ENCODE peak calls at places on chromosome 5, in eight cellular contexts. U is transverse colon, C is HCT116, R is spleen, X is K562, O is HepG2, A is prostate gland, E is sigmoid colon. P is an unnamed sample.

GRCh38 chr5:82597437-82597836 is 319.3 kb upstream of the RPS23 start:
- DNase-seq in X (peak), C (peak), R (no peak), E (no peak), O (no peak), U (no peak), A (no peak), P (no peak)

GRCh38 chr5:76684012-76684731 is 31.8 kb upstream of the F2R start:
- DNase-seq in U (no peak), C (no peak), O (no peak), A (no peak), X (no peak), E (no peak), R (no peak), P (no peak)

GRCh38 chr5:52868417-52868816 is 80.7 kb downstream of the ITGA1 start:
- DNase-seq in X (no peak), A (no peak), R (no peak), E (no peak), O (no peak), C (no peak), U (no peak), P (no peak)

GRCh38 chr5:15560421-15560820 is 60.4 kb downstream of the FBXL7 start:
- DNase-seq in E (no peak), O (no peak), C (no peak), U (no peak), A (no peak), X (no peak), R (no peak), P (no peak)

GRCh38 chr5:9774472-9775079 is 144.4 kb upstream of the TAS2R1 start:
- DNase-seq in C (no peak), A (no peak), X (no peak), U (no peak), O (peak), R (no peak), E (no peak), P (no peak)

GRCh38 chr5:176612855-176613254 is 2.9 kb upstream of the GPRIN1 start:
- DNase-seq in X (no peak), R (no peak), U (no peak), O (no peak), C (no peak), E (no peak), A (no peak), P (no peak)

GRCh38 chr5:18811616-18812015 is 1176.4 kb downstream of the CDH18 start:
- DNase-seq in R (no peak), A (no peak), X (no peak), U (no peak), O (no peak), E (no peak), C (no peak), P (no peak)

GRCh38 chr5:123538670-123539459 is 26.9 kb downstream of the CSNK1G3 start:
- DNase-seq in X (no peak), R (no peak), U (no peak), E (no peak), C (no peak), A (no peak), O (no peak), P (no peak)

GRCh38 chr5:138466058-138466899 is 1.0 kb downstream of the EGR1 start:
- DNase-seq in O (peak), X (no peak), A (peak), C (no peak), E (no peak), U (peak), R (peak), P (peak)

GRCh38 chr5:102865171-102865509 is 110.0 kb downstream of the PAM start:
- DNase-seq in C (peak), A (no peak), X (no peak), R (no peak), O (no peak), U (no peak), E (no peak), P (no peak)

GRCh38 chr5:74355456-74355855 is 285.1 kb downstream of the ENC1 start:
- DNase-seq in X (no peak), R (no peak), E (no peak), U (no peak), O (no peak), A (no peak), C (no peak), P (no peak)

GRCh38 chr5:82156876-82157275 is 121.3 kb downstream of the RPS23 start:
- DNase-seq in A (no peak), X (no peak), R (no peak), C (no peak), O (no peak), U (no peak), E (no peak), P (no peak)

GRCh38 chr5:149410071-149410470 is 31.0 kb upstream of the IL17B start:
- DNase-seq in A (no peak), O (no peak), R (no peak), X (no peak), C (no peak), E (peak), U (no peak), P (no peak)

GRCh38 chr5:77987331-77987730 is 211.2 kb upstream of the TBCA start:
- DNase-seq in O (no peak), A (no peak), U (no peak), C (no peak), X (no peak), E (no peak), R (no peak), P (no peak)

GRCh38 chr5:36161317-36161716 is 9.4 kb downstream of the SKP2 start:
- DNase-seq in A (no peak), E (no peak), R (no peak), O (no peak), X (no peak), C (no peak), U (no peak), P (no peak)

GRCh38 chr5:172559004-172559932 is 81.8 kb upstream of the NEURL1B start:
- DNase-seq in C (peak), E (peak), R (peak), A (peak), X (no peak), U (peak), O (no peak), P (peak)

GRCh38 chr5:116358015-116358523 is 216.6 kb downstream of the SEMA6A start:
- DNase-seq in E (no peak), R (no peak), U (no peak), A (no peak), X (peak), O (no peak), C (no peak), P (no peak)

GRCh38 chr5:10046681-10047080 is 203.0 kb downstream of the ATPSCKMT start:
- DNase-seq in A (no peak), E (no peak), X (no peak), O (no peak), C (no peak), U (no peak), R (no peak), P (no peak)

GRCh38 chr5:77867914-77868313 is 91.8 kb upstream of the TBCA start:
- DNase-seq in E (no peak), C (no peak), U (no peak), O (no peak), X (no peak), A (no peak), R (no peak), P (no peak)

GRCh38 chr5:171308453-171309275 is at the start of gene TLX3:
- DNase-seq in C (peak), X (no peak), O (no peak), R (no peak), A (no peak), U (no peak), E (no peak), P (no peak)

GRCh38 chr5:134503088-134503936 is 22.2 kb upstream of the JADE2 start:
- DNase-seq in U (peak), E (peak), R (peak), O (peak), A (no peak), C (peak), X (peak), P (peak)
- TF ChIP-seq POLR2A in U (peak), E (no peak), R (no peak), O (no peak), A (peak), C (no peak), X (no peak), P (no peak)

GRCh38 chr5:174384509-174384947 is 339.0 kb downstream of the NSG2 start:
- DNase-seq in O (no peak), X (no peak), C (no peak), E (no peak), R (no peak), A (no peak), U (peak), P (no peak)
- TF ChIP-seq POLR2AphosphoS5 in O (no peak), X (no peak), C (no peak), E (peak), R (no peak), A (no peak), U (no peak), P (no peak)

GRCh38 chr5:133232911-133233310 is 181.1 kb downstream of the HSPA4 start:
- DNase-seq in C (no peak), A (no peak), X (no peak), E (peak), U (no peak), O (no peak), R (no peak), P (no peak)
- H3K4me3 ChIP-seq in C (no peak), A (no peak), X (no peak), E (no peak), U (no peak), O (no peak), R (no peak), P (no peak)

GRCh38 chr5:140112685-140113179 is 1.2 kb upstream of the PURA start:
- DNase-seq in X (no peak), C (no peak), U (no peak), A (no peak), R (no peak), O (no peak), E (no peak), P (no peak)

GRCh38 chr5:140114341-140115185 is 654 bp downstream of the PURA start:
- DNase-seq in C (no peak), R (peak), O (no peak), U (peak), X (peak), A (peak), E (peak), P (peak)

GRCh38 chr5:140115186-140115500 is 1.2 kb downstream of the PURA start:
- DNase-seq in R (no peak), C (no peak), X (no peak), O (no peak), E (no peak), U (no peak), A (no peak), P (no peak)

GRCh38 chr5:140113180-140113698 is 670 bp upstream of the PURA start:
- DNase-seq in A (no peak), X (peak), R (no peak), C (no peak), E (peak), U (peak), O (no peak), P (no peak)

GRCh38 chr5:140113699-140114263 is at the start of gene PURA:
- DNase-seq in C (peak), O (peak), E (peak), R (peak), X (peak), U (peak), A (peak), P (peak)
- TF ChIP-seq POLR2A in C (no peak), O (no peak), E (peak), R (no peak), X (no peak), U (peak), A (peak), P (no peak)

DNA sequence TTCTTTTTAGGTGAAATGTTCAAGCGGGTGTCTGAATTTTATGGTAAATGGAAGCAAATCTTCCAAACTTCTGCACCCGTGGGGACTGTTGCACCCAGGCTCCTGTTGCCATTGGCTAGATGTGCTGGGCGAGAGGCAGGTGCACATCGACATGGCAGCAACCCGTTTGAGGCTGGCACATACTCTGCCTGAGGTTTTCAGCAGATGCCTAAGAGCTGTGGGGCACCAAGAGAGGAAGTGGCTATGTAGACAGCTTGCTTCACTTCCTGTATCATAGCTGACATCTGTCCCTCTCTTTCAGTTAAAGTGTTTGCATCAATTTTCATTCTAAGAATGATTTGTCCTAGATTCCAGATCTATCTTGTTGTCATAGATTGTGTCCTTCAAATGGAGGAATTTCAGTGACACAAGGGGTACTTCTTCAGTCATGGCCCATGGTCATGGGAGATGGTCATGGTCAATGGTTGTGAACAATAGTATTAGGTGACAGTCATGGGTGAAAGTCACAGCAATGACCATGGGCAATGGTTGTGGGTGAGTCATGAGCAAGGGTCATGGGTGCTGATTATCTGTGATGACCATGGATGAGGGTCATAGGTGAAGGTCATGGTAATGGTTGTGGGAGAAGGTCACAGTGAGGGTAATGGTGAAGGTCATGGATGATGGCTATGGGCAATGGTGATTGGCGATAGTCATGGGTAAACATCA is 115.1 kb upstream of the IRX4 start:
- DNase-seq in X (no peak), E (no peak), R (no peak), O (no peak), C (no peak), U (no peak), A (no peak), P (no peak)
- TF ChIP-seq POLR2AphosphoS5 in X (no peak), E (no peak), R (no peak), O (no peak), C (no peak), U (no peak), A (no peak), P (no peak)

GRCh38 chr5:178240341-178240741 is 7.7 kb upstream of the PHYKPL start:
- DNase-seq in A (no peak), R (no peak), U (no peak), O (no peak), X (no peak), E (no peak), C (no peak), P (no peak)

GRCh38 chr5:178242416-178242815 is 9.8 kb upstream of the PHYKPL start:
- DNase-seq in X (no peak), U (no peak), R (no peak), A (no peak), C (no peak), E (no peak), O (no peak), P (no peak)

GRCh38 chr5:178241688-178242231 is 9.2 kb upstream of the PHYKPL start:
- DNase-seq in U (no peak), E (no peak), X (no peak), A (no peak), C (no peak), O (no peak), R (peak), P (no peak)

GRCh38 chr5:178241259-178241658 is 8.7 kb upstream of the PHYKPL start:
- DNase-seq in O (no peak), C (no peak), R (peak), E (no peak), X (no peak), U (no peak), A (no peak), P (no peak)

DNA sequence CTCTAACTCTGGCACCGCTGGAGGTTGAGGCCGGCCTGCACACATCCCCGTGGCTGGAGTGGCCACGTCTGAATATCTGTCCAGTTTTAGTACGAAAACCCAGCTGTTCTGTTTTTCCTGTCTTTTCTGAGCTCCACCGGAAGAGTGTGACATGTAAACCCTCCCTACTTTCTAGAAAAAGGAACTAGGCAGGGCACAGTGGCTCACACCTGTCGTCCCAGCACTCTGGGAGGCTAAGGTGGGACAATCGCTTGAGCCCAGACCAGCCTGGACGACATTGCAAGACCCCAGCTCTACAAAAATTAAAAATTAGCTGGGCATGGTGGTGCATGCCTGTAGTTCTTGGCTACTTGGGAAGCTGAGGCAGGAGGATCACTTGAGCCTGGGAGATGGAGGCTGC is 8.2 kb upstream of the PHYKPL start:
- DNase-seq in C (no peak), O (no peak), E (no peak), U (no peak), X (no peak), A (no peak), R (no peak), P (no peak)
- H3K4me3 ChIP-seq in C (no peak), O (no peak), E (no peak), U (no peak), X (no peak), A (no peak), R (no peak), P (no peak)